ENCODE peak calls at places on chromosomes 1 and 21, in five cellular contexts. L is skeletal muscle cell, O is GM23248, Y is NB4, H is epithelial cell of prostate. C is an unnamed sample.

GRCh38 chr21:39317134-39318090 is 4.0 kb upstream of the BRWD1 start:
- DNase-seq in L (no peak), O (no peak), Y (peak; percentile 31), H (no peak), C (no peak)

GRCh38 chr1:167648978-167649752 is 19.1 kb downstream of the RCSD1 start:
- DNase-seq in L (no peak), O (no peak), Y (peak; percentile 77), H (no peak), C (no peak)

GRCh38 chr1:111190931-111191451 is 9.5 kb downstream of the DENND2D start:
- DNase-seq in L (peak; percentile 56), O (peak; percentile 72), Y (peak; percentile 76), H (no peak), C (no peak)

GRCh38 chr1:16971330-16972209 is 8.8 kb downstream of the MFAP2 start:
- DNase-seq in L (no peak), O (peak; percentile 75), Y (no peak), H (no peak), C (no peak)

GRCh38 chr1:64891440-64891815 is 74.9 kb downstream of the JAK1 start:
- DNase-seq in L (no peak), O (peak; percentile 40), Y (no peak), H (no peak), C (no peak)

GRCh38 chr1:24934300-24935195 is 4.5 kb upstream of the RUNX3 start:
- DNase-seq in L (no peak), O (no peak), Y (no peak), H (no peak), C (no peak)

GRCh38 chr1:78645728-78646127 is 3.9 kb upstream of the IFI44 start:
- DNase-seq in L (no peak), O (no peak), Y (peak; percentile 56), H (no peak), C (no peak)

GRCh38 chr1:217181205-217181746 is 449.6 kb downstream of the GPATCH2 start:
- DNase-seq in L (no peak), O (no peak), Y (no peak), H (no peak), C (no peak)

GRCh38 chr1:160149706-160150105 is 1.7 kb upstream of the ATP1A4 start:
- DNase-seq in L (no peak), O (peak; percentile 89), Y (no peak), H (no peak), C (no peak)

GRCh38 chr1:58895082-58895481 is 111.2 kb upstream of the JUN start:
- DNase-seq in L (no peak), O (no peak), Y (peak; percentile 65), H (no peak), C (no peak)

GRCh38 chr1:57222307-57222706 is 201.6 kb downstream of the DAB1 start:
- DNase-seq in L (no peak), O (peak; percentile 20), Y (no peak), H (no peak), C (no peak)

GRCh38 chr1:115557715-115558114 is 84.1 kb upstream of the VANGL1 start:
- DNase-seq in L (no peak), O (no peak), Y (no peak), H (peak; percentile 18), C (no peak)

GRCh38 chr1:94382163-94382562 is 36.0 kb upstream of the ABCD3 start:
- DNase-seq in L (no peak), O (no peak), Y (peak; percentile 7), H (peak; percentile 34), C (no peak)

GRCh38 chr1:25017436-25018109 is 87.5 kb upstream of the RUNX3 start:
- DNase-seq in L (peak; percentile 60), O (peak; percentile 39), Y (no peak), H (no peak), C (no peak)

GRCh38 chr1:77706321-77706720 is 23.9 kb upstream of the ZZZ3 start:
- DNase-seq in L (no peak), O (peak; percentile 7), Y (no peak), H (peak; percentile 3), C (no peak)

GRCh38 chr1:6234502-6235295 is 1.1 kb downstream of the ICMT start:
- DNase-seq in L (no peak), O (peak; percentile 70), Y (no peak), H (no peak), C (no peak)

GRCh38 chr1:97006044-97006676 is 284.6 kb downstream of the PTBP2 start:
- DNase-seq in L (peak; percentile 88), O (peak; percentile 50), Y (no peak), H (no peak), C (peak; percentile 71)

GRCh38 chr1:10640079-10640578 is 156.3 kb downstream of the CASZ1 start:
- DNase-seq in L (no peak), O (no peak), Y (no peak), H (no peak), C (no peak)

GRCh38 chr1:116988248-116988647 is 13.3 kb upstream of the CD101 start:
- DNase-seq in L (peak; percentile 49), O (peak; percentile 76), Y (no peak), H (no peak), C (peak; percentile 34)

GRCh38 chr1:242081446-242081845 is 82.5 kb upstream of the MAP1LC3C start:
- DNase-seq in L (no peak), O (peak; percentile 24), Y (no peak), H (no peak), C (peak; percentile 60)

GRCh38 chr1:207825719-207826556 is 74.1 kb downstream of the CD46 start:
- DNase-seq in L (no peak), O (no peak), Y (peak; percentile 94), H (no peak), C (no peak)

GRCh38 chr1:2288816-2289536 is 60.9 kb downstream of the SKI start:
- DNase-seq in L (no peak), O (no peak), Y (no peak), H (no peak), C (no peak)

GRCh38 chr1:230348386-230349022 is 77.6 kb downstream of the PGBD5 start:
- DNase-seq in L (no peak), O (no peak), Y (no peak), H (no peak), C (no peak)

GRCh38 chr1:210330279-210330866 is 1.7 kb downstream of the HHAT start:
- DNase-seq in L (no peak), O (no peak), Y (no peak), H (no peak), C (no peak)

GRCh38 chr1:17183388-17184160 is 21.4 kb upstream of the PADI1 start:
- DNase-seq in L (no peak), O (no peak), Y (no peak), H (no peak), C (no peak)

GRCh38 chr21:39867198-39867650 is at the start of gene PCP4:
- DNase-seq in L (no peak), O (peak; percentile 40), Y (peak; percentile 47), H (no peak), C (no peak)

GRCh38 chr1:8462298-8462946 is 144.5 kb downstream of the SLC45A1 start:
- DNase-seq in L (no peak), O (no peak), Y (no peak), H (no peak), C (no peak)

GRCh38 chr1:24385160-24385939 is 28.2 kb downstream of the STPG1 start:
- DNase-seq in L (no peak), O (peak; percentile 81), Y (peak; percentile 38), H (no peak), C (no peak)

GRCh38 chr1:200917291-200917817 is 22.7 kb downstream of the INAVA start:
- DNase-seq in L (no peak), O (no peak), Y (no peak), H (no peak), C (no peak)

GRCh38 chr1:234612352-234613127 is 2.6 kb upstream of the IRF2BP2 start:
- DNase-seq in L (peak; percentile 99), O (peak; percentile 98), Y (peak; percentile 98), H (peak; percentile 100), C (peak; percentile 86)

GRCh38 chr1:227583354-227583753 is 20.0 kb downstream of the ZNF678 start:
- DNase-seq in L (no peak), O (no peak), Y (no peak), H (no peak), C (no peak)

GRCh38 chr1:109024651-109025050 is 17.3 kb downstream of the WDR47 start:
- DNase-seq in L (no peak), O (no peak), Y (no peak), H (no peak), C (no peak)

GRCh38 chr1:37940299-37940947 is 6.4 kb downstream of the INPP5B start:
- DNase-seq in L (no peak), O (no peak), Y (no peak), H (no peak), C (no peak)

GRCh38 chr1:203493901-203494300 is at the start of gene OPTC:
- DNase-seq in L (no peak), O (no peak), Y (no peak), H (no peak), C (no peak)

GRCh38 chr21:41054206-41054605 is 113.8 kb upstream of the BACE2 start:
- DNase-seq in L (no peak), O (no peak), Y (no peak), H (no peak), C (no peak)

GRCh38 chr1:155466996-155467395 is 95.6 kb downstream of the ASH1L start:
- DNase-seq in L (peak; percentile 60), O (peak; percentile 91), Y (no peak), H (peak; percentile 39), C (peak; percentile 66)

GRCh38 chr1:186775881-186776560 is 52.7 kb upstream of the PLA2G4A start:
- DNase-seq in L (no peak), O (no peak), Y (peak; percentile 60), H (no peak), C (no peak)

C was measured in astrocyte of the cerebellum.